ENCODE peak calls at places on chromosome 19, in ten cellular contexts. V is lung, R is spleen, Q is D721Med, E is cardiac fibroblast, N is bronchial epithelial cell, P is fibroblast of pulmonary artery, O is Calu3, C is upper lobe of left lung, K is mucosa of descending colon. A is an unnamed sample.

GRCh38 chr19:55289117-55289796 is 5.5 kb downstream of the BRSK1 start:
- DNase-seq in V (no peak), R (no peak), Q (no peak), E (no peak), N (no peak), P (no peak), O (no peak), C (no peak), K (no peak), A (no peak)

GRCh38 chr19:47518139-47518538 is 3.3 kb upstream of the NAPA start:
- DNase-seq in V (no peak), R (no peak), Q (no peak), E (no peak), N (peak), P (no peak), O (no peak), C (no peak), K (no peak), A (peak)

GRCh38 chr19:2767688-2768087 is 15.4 kb downstream of the SGTA start:
- DNase-seq in V (no peak), R (peak), Q (no peak), E (no peak), N (no peak), P (no peak), O (no peak), C (no peak), K (no peak), A (no peak)

GRCh38 chr19:50358483-50359431 is 6.7 kb downstream of the NAPSA start:
- DNase-seq in V (peak), R (peak), Q (no peak), E (peak), N (no peak), P (peak), O (no peak), C (peak), K (peak), A (peak)

GRCh38 chr19:18940791-18941627 is at the start of gene HOMER3:
- DNase-seq in V (peak), R (peak), Q (peak), E (peak), N (no peak), P (peak), O (peak), C (peak), K (peak), A (peak)

GRCh38 chr19:29302002-29302928 is 89.3 kb upstream of the UQCRFS1 start:
- DNase-seq in V (no peak), R (no peak), Q (no peak), E (no peak), N (no peak), P (no peak), O (no peak), C (peak), K (no peak), A (no peak)

GRCh38 chr19:18763674-18764590 is 27.2 kb downstream of the COMP start:
- DNase-seq in V (peak), R (no peak), Q (no peak), E (peak), N (peak), P (no peak), O (no peak), C (peak), K (no peak), A (no peak)

GRCh38 chr19:12774588-12775555 is at the start of gene HOOK2:
- DNase-seq in V (peak), R (peak), Q (no peak), E (no peak), N (peak), P (no peak), O (peak), C (peak), K (peak), A (peak)

GRCh38 chr19:43395561-43395960 is 19.1 kb upstream of the TEX101 start:
- DNase-seq in V (no peak), R (no peak), Q (no peak), E (no peak), N (peak), P (no peak), O (no peak), C (no peak), K (peak), A (peak)

GRCh38 chr19:35084078-35084762 is 31.4 kb upstream of the FXYD3 start:
- DNase-seq in V (no peak), R (no peak), Q (no peak), E (no peak), N (no peak), P (no peak), O (no peak), C (no peak), K (no peak), A (no peak)

GRCh38 chr19:33780251-33780650 is 16.4 kb upstream of the KCTD15 start:
- DNase-seq in V (no peak), R (no peak), Q (no peak), E (no peak), N (no peak), P (no peak), O (no peak), C (no peak), K (no peak), A (no peak)

GRCh38 chr19:8332976-8333770 is 9.9 kb downstream of the KANK3 start:
- DNase-seq in V (no peak), R (peak), Q (no peak), E (no peak), N (no peak), P (no peak), O (no peak), C (no peak), K (peak), A (no peak)

GRCh38 chr19:44807652-44808462 is 1.0 kb upstream of the BCAM start:
- DNase-seq in V (peak), R (no peak), Q (no peak), E (peak), N (peak), P (peak), O (peak), C (peak), K (no peak), A (peak)

GRCh38 chr19:9917322-9917721 is 19.0 kb downstream of the OLFM2 start:
- DNase-seq in V (no peak), R (no peak), Q (peak), E (peak), N (peak), P (peak), O (peak), C (peak), K (no peak), A (no peak)

GRCh38 chr19:48329167-48329891 is 4.0 kb downstream of the EMP3 start:
- DNase-seq in V (no peak), R (no peak), Q (no peak), E (peak), N (peak), P (peak), O (peak), C (peak), K (no peak), A (peak)

GRCh38 chr19:10431254-10431942 is 11.1 kb downstream of the PDE4A start:
- DNase-seq in V (peak), R (no peak), Q (no peak), E (peak), N (no peak), P (no peak), O (no peak), C (peak), K (peak), A (peak)

GRCh38 chr19:19152668-19153384 is 14.5 kb upstream of the TMEM161A start:
- DNase-seq in V (no peak), R (no peak), Q (no peak), E (no peak), N (no peak), P (no peak), O (no peak), C (no peak), K (no peak), A (no peak)

GRCh38 chr19:30448386-30449130 is 76.4 kb downstream of the ZNF536 start:
- DNase-seq in V (no peak), R (peak), Q (no peak), E (no peak), N (no peak), P (no peak), O (no peak), C (no peak), K (no peak), A (no peak)

GRCh38 chr19:2529473-2529918 is 53.6 kb downstream of the GADD45B start:
- DNase-seq in V (no peak), R (peak), Q (no peak), E (peak), N (peak), P (peak), O (peak), C (peak), K (no peak), A (peak)

GRCh38 chr19:750640-751423 is at the start of gene MISP:
- DNase-seq in V (peak), R (no peak), Q (no peak), E (no peak), N (peak), P (no peak), O (peak), C (peak), K (peak), A (peak)

GRCh38 chr19:51091895-51092873 is 9.5 kb upstream of the KLK14 start:
- DNase-seq in V (no peak), R (peak), Q (no peak), E (no peak), N (no peak), P (no peak), O (no peak), C (no peak), K (no peak), A (no peak)

GRCh38 chr19:34261335-34262109 is 7.2 kb downstream of the GARRE1 start:
- DNase-seq in V (no peak), R (no peak), Q (peak), E (no peak), N (no peak), P (no peak), O (no peak), C (no peak), K (no peak), A (no peak)

GRCh38 chr19:6216996-6217751 is 62.6 kb downstream of the MLLT1 start:
- DNase-seq in V (peak), R (peak), Q (no peak), E (no peak), N (no peak), P (peak), O (no peak), C (peak), K (no peak), A (no peak)

GRCh38 chr19:46984077-46985010 is 35.3 kb upstream of the NPAS1 start:
- DNase-seq in V (no peak), R (peak), Q (no peak), E (peak), N (peak), P (peak), O (no peak), C (peak), K (peak), A (no peak)

GRCh38 chr19:18931316-18932162 is 9.5 kb downstream of the HOMER3 start:
- DNase-seq in V (no peak), R (no peak), Q (no peak), E (no peak), N (no peak), P (no peak), O (no peak), C (no peak), K (peak), A (no peak)

GRCh38 chr19:32810452-32810851 is 59.1 kb downstream of the SLC7A9 start:
- DNase-seq in V (no peak), R (no peak), Q (no peak), E (no peak), N (no peak), P (no peak), O (no peak), C (no peak), K (no peak), A (no peak)

GRCh38 chr19:43664008-43664407 is 6.0 kb downstream of the PLAUR start:
- DNase-seq in V (no peak), R (no peak), Q (no peak), E (no peak), N (no peak), P (no peak), O (no peak), C (peak), K (no peak), A (no peak)

GRCh38 chr19:3469638-3470499 is 10.5 kb downstream of the SMIM24 start:
- DNase-seq in V (no peak), R (no peak), Q (no peak), E (no peak), N (no peak), P (no peak), O (no peak), C (no peak), K (no peak), A (no peak)

GRCh38 chr19:46791944-46792343 is 3.5 kb upstream of the SLC1A5 start:
- DNase-seq in V (no peak), R (no peak), Q (no peak), E (no peak), N (no peak), P (no peak), O (no peak), C (no peak), K (no peak), A (no peak)

GRCh38 chr19:2273356-2274184 is 8.4 kb downstream of the PEAK3 start:
- DNase-seq in V (peak), R (peak), Q (peak), E (peak), N (peak), P (peak), O (peak), C (peak), K (peak), A (peak)

GRCh38 chr19:45099465-45100201 is 6.7 kb downstream of the PPP1R37 start:
- DNase-seq in V (no peak), R (no peak), Q (no peak), E (no peak), N (peak), P (no peak), O (peak), C (no peak), K (no peak), A (no peak)

GRCh38 chr19:46574533-46574932 is 26.6 kb upstream of the CALM3 start:
- DNase-seq in V (no peak), R (no peak), Q (no peak), E (no peak), N (no peak), P (no peak), O (no peak), C (no peak), K (no peak), A (no peak)

GRCh38 chr19:37874784-37875183 is 31.6 kb downstream of the WDR87 start:
- DNase-seq in V (no peak), R (no peak), Q (no peak), E (no peak), N (no peak), P (no peak), O (no peak), C (no peak), K (no peak), A (no peak)

GRCh38 chr19:35038623-35039512 is 2.7 kb upstream of the HPN start:
- DNase-seq in V (no peak), R (no peak), Q (no peak), E (no peak), N (no peak), P (no peak), O (no peak), C (no peak), K (no peak), A (no peak)

GRCh38 chr19:18473003-18473705 is 35.2 kb upstream of the ISYNA1 start:
- DNase-seq in V (no peak), R (peak), Q (no peak), E (no peak), N (no peak), P (no peak), O (no peak), C (no peak), K (no peak), A (no peak)

GRCh38 chr19:46766569-46767317 is 20.5 kb upstream of the STRN4 start:
- DNase-seq in V (no peak), R (peak), Q (no peak), E (peak), N (no peak), P (no peak), O (peak), C (peak), K (peak), A (peak)

GRCh38 chr19:14405758-14406644 is 13.1 kb downstream of the DDX39A start:
- DNase-seq in V (peak), R (peak), Q (peak), E (peak), N (peak), P (peak), O (peak), C (peak), K (peak), A (peak)
- TF ChIP-seq CTCF in V (peak), R (peak), Q (peak), E (peak), N (peak), P (peak), O (peak), C (peak), K (peak), A (peak)

DNA sequence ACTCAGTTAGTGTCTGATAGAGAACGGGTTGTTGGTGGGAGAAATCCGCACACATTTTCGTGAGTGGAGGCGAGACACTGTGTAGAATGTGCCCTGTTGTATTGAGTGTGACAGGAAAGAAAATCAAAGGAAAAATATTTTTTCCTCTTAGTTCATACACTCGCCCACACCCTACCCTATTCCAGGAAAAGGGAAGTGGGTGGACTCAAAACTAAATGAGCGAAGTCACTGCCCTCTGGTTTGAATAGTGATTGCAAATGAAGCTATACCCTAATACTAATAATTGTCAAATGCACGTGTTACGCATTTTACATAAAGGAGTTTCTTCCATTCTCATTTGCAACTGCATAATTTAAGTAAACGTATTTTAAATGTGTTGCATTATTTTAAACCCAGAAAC is 2.0 kb downstream of the ZNF347 start:
- DNase-seq in V (no peak), R (no peak), Q (no peak), E (no peak), N (no peak), P (no peak), O (no peak), C (no peak), K (no peak), A (no peak)
- TF ChIP-seq CTCF in V (no peak), R (no peak), Q (no peak), E (no peak), N (no peak), P (no peak), O (no peak), C (no peak), K (no peak), A (no peak)

DNA sequence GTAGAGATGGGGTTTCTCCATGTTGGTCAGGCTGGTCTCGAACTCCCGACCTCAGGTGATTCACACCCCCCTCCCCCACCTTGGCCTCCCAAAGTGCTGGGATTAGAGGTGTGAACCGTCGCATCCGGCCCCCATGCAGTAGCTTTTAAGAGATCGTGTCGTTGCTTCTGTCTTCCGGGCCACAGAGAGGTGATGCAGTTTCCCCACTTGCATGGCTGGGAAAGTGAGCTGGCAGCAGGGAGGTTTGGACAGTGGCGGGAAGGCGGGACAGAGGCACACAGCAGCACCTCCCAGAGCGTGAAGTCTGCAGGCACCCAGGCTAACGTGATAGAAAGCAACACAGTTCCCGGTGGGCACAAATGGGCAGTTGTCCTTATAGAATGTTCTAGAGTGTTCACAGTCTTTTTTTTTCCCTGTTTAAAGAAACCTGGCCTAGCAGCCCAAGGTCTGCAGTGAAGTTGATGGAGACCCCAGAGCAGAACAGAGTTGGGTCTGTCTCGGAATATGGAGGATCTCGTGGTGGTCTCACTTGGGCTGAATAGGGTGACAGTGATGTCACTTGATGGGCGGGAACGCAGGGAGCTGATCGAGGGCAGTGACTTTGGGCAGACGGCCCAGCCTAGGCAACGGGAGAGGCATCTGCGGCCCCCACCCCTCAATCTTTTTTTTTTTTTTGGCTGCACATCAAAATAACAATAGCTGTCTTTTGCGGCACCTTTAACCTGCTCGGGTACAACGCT is 4.9 kb downstream of the UHRF1 start:
- DNase-seq in V (no peak), R (no peak), Q (no peak), E (no peak), N (no peak), P (no peak), O (no peak), C (no peak), K (no peak), A (peak)
- TF ChIP-seq CTCF in V (no peak), R (no peak), Q (no peak), E (no peak), N (no peak), P (no peak), O (no peak), C (no peak), K (no peak), A (no peak)

GRCh38 chr19:39540333-39540673 is 342 bp upstream of the EID2 start:
- DNase-seq in V (no peak), R (no peak), Q (no peak), E (no peak), N (no peak), P (no peak), O (no peak), C (no peak), K (no peak), A (no peak)
- TF ChIP-seq CTCF in V (no peak), R (no peak), Q (no peak), E (no peak), N (no peak), P (no peak), O (no peak), C (no peak), K (no peak), A (no peak)

GRCh38 chr19:4495471-4495870 is 22.8 kb downstream of the PLIN4 start:
- DNase-seq in V (no peak), R (no peak), Q (no peak), E (no peak), N (peak), P (no peak), O (peak), C (no peak), K (no peak), A (no peak)
- TF ChIP-seq CTCF in V (no peak), R (no peak), Q (no peak), E (no peak), N (peak), P (peak), O (no peak), C (no peak), K (no peak), A (peak)

A was measured in transverse colon.